ENCODE peak calls at places on chromosome 2, in nine cellular contexts. M is fibroblast of lung, C is spleen, B is left ventricle myocardium inferior, Y is cardiac muscle cell, U is esophagus squamous epithelium, R is heart right ventricle, N is sigmoid colon, D is pancreas. L is an unnamed sample.

GRCh38 chr2:147910990-147911473 is 66.2 kb downstream of the ACVR2A start:
- DNase-seq in M (peak; percentile 89), C (no peak), B (no peak), Y (peak; percentile 87), U (no peak), R (no peak), N (no peak), D (no peak), L (no peak)

GRCh38 chr2:117411983-117412382 is 402.5 kb upstream of the DDX18 start:
- DNase-seq in M (no peak), C (no peak), B (no peak), Y (no peak), U (no peak), R (no peak), N (no peak), D (no peak), L (no peak)

GRCh38 chr2:107290041-107290440 is 404.1 kb upstream of the ST6GAL2 start:
- DNase-seq in M (no peak), C (no peak), B (no peak), Y (no peak), U (no peak), R (no peak), N (no peak), D (no peak), L (no peak)

GRCh38 chr2:28119631-28120030 is 229.1 kb downstream of the BABAM2 start:
- DNase-seq in M (no peak), C (no peak), B (no peak), Y (no peak), U (no peak), R (no peak), N (no peak), D (no peak), L (no peak)

GRCh38 chr2:8352300-8352699 is 329.6 kb upstream of the ID2 start:
- DNase-seq in M (no peak), C (no peak), B (no peak), Y (peak; percentile 4), U (no peak), R (no peak), N (no peak), D (no peak), L (no peak)

GRCh38 chr2:57126410-57126809 is 920.2 kb upstream of the VRK2 start:
- DNase-seq in M (no peak), C (no peak), B (no peak), Y (no peak), U (no peak), R (no peak), N (no peak), D (no peak), L (no peak)

GRCh38 chr2:56473524-56473923 is 289.7 kb downstream of the CCDC85A start:
- DNase-seq in M (no peak), C (no peak), B (no peak), Y (no peak), U (no peak), R (no peak), N (no peak), D (no peak), L (no peak)

GRCh38 chr2:144320491-144320890 is 199.4 kb downstream of the ZEB2 start:
- DNase-seq in M (peak; percentile 40), C (peak; percentile 73), B (no peak), Y (peak; percentile 44), U (no peak), R (no peak), N (no peak), D (no peak), L (peak; percentile 66)

GRCh38 chr2:57181315-57182038 is 865.1 kb upstream of the VRK2 start:
- DNase-seq in M (peak; percentile 57), C (no peak), B (no peak), Y (peak; percentile 21), U (no peak), R (no peak), N (no peak), D (no peak), L (peak; percentile 41)

GRCh38 chr2:181398000-181398399 is 59.2 kb upstream of the ITGA4 start:
- DNase-seq in M (no peak), C (no peak), B (no peak), Y (no peak), U (no peak), R (no peak), N (no peak), D (no peak), L (no peak)

GRCh38 chr2:169478339-169478738 is 955 bp upstream of the BBS5 start:
- DNase-seq in M (peak; percentile 67), C (no peak), B (no peak), Y (peak; percentile 65), U (no peak), R (no peak), N (no peak), D (no peak), L (no peak)

GRCh38 chr2:187566266-187566665 is 12.0 kb upstream of the TFPI start:
- DNase-seq in M (no peak), C (no peak), B (no peak), Y (no peak), U (no peak), R (no peak), N (no peak), D (no peak), L (no peak)

GRCh38 chr2:15942711-15943345 is 2.5 kb downstream of the MYCN start:
- DNase-seq in M (no peak), C (no peak), B (no peak), Y (no peak), U (no peak), R (no peak), N (no peak), D (no peak), L (no peak)

GRCh38 chr2:206084468-206084869 is 1.5 kb downstream of the INO80D start:
- DNase-seq in M (peak; percentile 82), C (peak; percentile 78), B (peak; percentile 53), Y (peak; percentile 71), U (no peak), R (peak; percentile 33), N (peak; percentile 91), D (no peak), L (peak; percentile 57)

GRCh38 chr2:51000849-51001617 is 30.9 kb downstream of the NRXN1 start:
- DNase-seq in M (no peak), C (no peak), B (no peak), Y (no peak), U (no peak), R (no peak), N (no peak), D (no peak), L (no peak)

GRCh38 chr2:85777441-85777861 is 23.7 kb downstream of the ATOH8 start:
- DNase-seq in M (peak; percentile 70), C (peak; percentile 59), B (peak; percentile 72), Y (peak; percentile 73), U (no peak), R (no peak), N (no peak), D (no peak), L (no peak)

GRCh38 chr2:217685255-217685605 is 317.6 kb downstream of the TNS1 start:
- DNase-seq in M (peak; percentile 93), C (no peak), B (peak; percentile 42), Y (peak; percentile 92), U (no peak), R (peak; percentile 14), N (peak; percentile 77), D (no peak), L (peak; percentile 74)

GRCh38 chr2:202339052-202339870 is 36.9 kb upstream of the BMPR2 start:
- DNase-seq in M (peak; percentile 71), C (no peak), B (no peak), Y (peak; percentile 57), U (no peak), R (no peak), N (no peak), D (no peak), L (peak; percentile 81)

GRCh38 chr2:102484310-102485061 is 11.5 kb downstream of the SLC9A4 start:
- DNase-seq in M (no peak), C (no peak), B (no peak), Y (no peak), U (no peak), R (no peak), N (no peak), D (no peak), L (no peak)

GRCh38 chr2:189129971-189130370 is 49.6 kb downstream of the COL5A2 start:
- DNase-seq in M (peak; percentile 76), C (no peak), B (no peak), Y (peak; percentile 78), U (no peak), R (no peak), N (no peak), D (no peak), L (peak; percentile 74)

GRCh38 chr2:67455219-67456142 is 58.3 kb downstream of the ETAA1 start:
- DNase-seq in M (no peak), C (no peak), B (no peak), Y (no peak), U (no peak), R (no peak), N (no peak), D (no peak), L (no peak)

GRCh38 chr2:10414591-10414990 is 33.5 kb downstream of the ODC1 start:
- DNase-seq in M (no peak), C (no peak), B (no peak), Y (no peak), U (no peak), R (no peak), N (no peak), D (no peak), L (peak; percentile 52)

GRCh38 chr2:33510589-33510968 is 34.1 kb downstream of the RASGRP3 start:
- DNase-seq in M (no peak), C (no peak), B (no peak), Y (peak; percentile 35), U (no peak), R (no peak), N (no peak), D (no peak), L (no peak)
- H3K27ac ChIP-seq in M (no peak overlapping the region), C (no peak overlapping the region), B (no peak overlapping the region), Y (no peak overlapping the region), U (no peak overlapping the region), R (no peak overlapping the region), N (no peak overlapping the region), D (no peak overlapping the region), L (no peak overlapping the region)

GRCh38 chr2:173653427-173653795 is 298.7 kb downstream of the CDCA7 start:
- DNase-seq in M (no peak), C (no peak), B (no peak), Y (no peak), U (no peak), R (no peak), N (no peak), D (no peak), L (no peak)
- TF ChIP-seq CTCF in M (no peak), C (no peak), B (no peak), Y (no peak), U (no peak), R (no peak), N (no peak), D (no peak), L (no peak)

GRCh38 chr2:232576995-232577394 is 26.5 kb downstream of the EIF4E2 start:
- DNase-seq in M (peak; percentile 20), C (no peak), B (no peak), Y (no peak), U (no peak), R (no peak), N (no peak), D (no peak), L (peak; percentile 42)
- H3K27ac ChIP-seq in M (no peak overlapping the region), C (no peak overlapping the region), B (no peak overlapping the region), Y (no peak overlapping the region), U (no peak overlapping the region), R (no peak overlapping the region), N (no peak overlapping the region), D (no peak overlapping the region), L (no peak overlapping the region)

DNA sequence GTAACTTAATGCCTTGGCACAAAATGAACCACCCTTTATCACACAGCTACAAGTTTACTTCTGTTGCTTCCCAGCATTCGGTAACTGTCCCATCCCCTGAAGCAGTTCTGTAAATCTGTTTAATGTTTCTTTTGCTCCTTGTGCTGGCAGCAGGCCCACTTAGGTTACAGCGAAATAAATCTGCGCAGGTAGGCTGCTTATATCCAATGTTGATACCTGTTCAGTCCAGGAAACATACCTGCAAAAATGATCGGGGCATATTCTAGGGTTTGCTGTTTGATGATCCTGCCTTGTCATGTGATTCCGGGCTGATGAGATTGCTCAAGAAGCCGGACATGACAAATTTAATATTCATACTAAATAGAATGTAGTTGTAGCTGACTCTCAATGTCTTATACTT is 23.3 kb downstream of the PELI1 start:
- DNase-seq in M (no peak), C (no peak), B (no peak), Y (no peak), U (no peak), R (no peak), N (no peak), D (no peak), L (peak; percentile 85)
- TF ChIP-seq CTCF in M (no peak), C (no peak), B (no peak), Y (no peak), U (no peak), R (no peak), N (no peak), D (no peak), L (no peak)

L was measured in foreskin keratinocyte.